ENCODE peak calls at places on chromosome 11, in four cellular contexts. I is K562, R is HepG2, P is GM12878. L is an unnamed sample.

GRCh38 chr11:104876838-104877500 is 21.3 kb downstream of the CASP12 start:
- DNase-seq in R (no peak), I (no peak), P (no peak), L (no peak)

GRCh38 chr11:12019337-12019736 is 10.9 kb upstream of the DKK3 start:
- DNase-seq in I (no peak), P (no peak), R (peak; percentile 62), L (no peak)

GRCh38 chr11:119572481-119573424 is 149.8 kb upstream of the THY1 start:
- DNase-seq in I (no peak), R (no peak), P (no peak), L (peak; percentile 36)

GRCh38 chr11:75429902-75430691 is 2.9 kb downstream of the KLHL35 start:
- DNase-seq in P (no peak), R (no peak), I (no peak), L (peak; percentile 62)

GRCh38 chr11:64023731-64024710 is 11.7 kb upstream of the FLRT1 start:
- DNase-seq in P (no peak), R (no peak), I (no peak), L (no peak)

GRCh38 chr11:3051435-3052108 is 5.7 kb downstream of the CARS1 start:
- DNase-seq in R (no peak), I (peak; percentile 47), P (no peak), L (no peak)

GRCh38 chr11:66718320-66718971 is 10.6 kb downstream of the SPTBN2 start:
- DNase-seq in P (no peak), R (peak; percentile 39), I (no peak), L (peak; percentile 52)

GRCh38 chr11:1197886-1198765 is 24.7 kb upstream of the MUC5B start:
- DNase-seq in P (no peak), I (peak; percentile 2), R (no peak), L (peak; percentile 47)

GRCh38 chr11:1168721-1169161 is 11.0 kb downstream of the MUC5AC start:
- DNase-seq in I (no peak), P (no peak), R (no peak), L (no peak)

GRCh38 chr11:33172996-33173395 is 11.7 kb upstream of the CSTF3 start:
- DNase-seq in I (no peak), P (no peak), R (peak; percentile 32), L (no peak)

GRCh38 chr11:130001491-130002351 is 914 bp downstream of the PRDM10 start:
- DNase-seq in I (peak; percentile 44), P (no peak), R (peak; percentile 28), L (peak; percentile 38)

GRCh38 chr11:61746654-61747388 is 5.6 kb upstream of the MYRF start:
- DNase-seq in P (no peak), R (no peak), I (no peak), L (no peak)

GRCh38 chr11:85939099-85940015 is 84.2 kb downstream of the CCDC83 start:
- DNase-seq in P (no peak), I (peak; percentile 18), R (no peak), L (no peak)

GRCh38 chr11:125425601-125426000 is 70.5 kb downstream of the FEZ1 start:
- DNase-seq in I (no peak), P (no peak), R (no peak), L (no peak)

GRCh38 chr11:13468750-13469149 is 5.7 kb upstream of the BTBD10 start:
- DNase-seq in I (no peak), R (peak; percentile 15), P (no peak), L (no peak)

GRCh38 chr11:82771781-82772180 is 38.1 kb upstream of the FAM181B start:
- DNase-seq in I (no peak), P (no peak), R (no peak), L (no peak)

GRCh38 chr11:114307524-114308203 is 11.5 kb downstream of the NNMT start:
- DNase-seq in R (peak; percentile 23), P (no peak), I (peak; percentile 32), L (no peak)

GRCh38 chr11:117851091-117851490 is 25.4 kb downstream of the FXYD6 start:
- DNase-seq in P (no peak), I (no peak), R (no peak), L (no peak)

GRCh38 chr11:67369801-67370284 is 3.6 kb downstream of the CLCF1 start:
- DNase-seq in I (no peak), R (no peak), P (no peak), L (no peak)

GRCh38 chr11:9060700-9061111 is 30.7 kb downstream of the SCUBE2 start:
- DNase-seq in R (peak; percentile 23), I (peak; percentile 38), P (peak; percentile 97), L (peak; percentile 41)

GRCh38 chr11:34523053-34523452 is 9.5 kb upstream of the ELF5 start:
- DNase-seq in R (no peak), I (no peak), P (no peak), L (no peak)
- TF ChIP-seq TCF7 in R (no peak), I (no peak), P (no peak), L (no peak)

DNA sequence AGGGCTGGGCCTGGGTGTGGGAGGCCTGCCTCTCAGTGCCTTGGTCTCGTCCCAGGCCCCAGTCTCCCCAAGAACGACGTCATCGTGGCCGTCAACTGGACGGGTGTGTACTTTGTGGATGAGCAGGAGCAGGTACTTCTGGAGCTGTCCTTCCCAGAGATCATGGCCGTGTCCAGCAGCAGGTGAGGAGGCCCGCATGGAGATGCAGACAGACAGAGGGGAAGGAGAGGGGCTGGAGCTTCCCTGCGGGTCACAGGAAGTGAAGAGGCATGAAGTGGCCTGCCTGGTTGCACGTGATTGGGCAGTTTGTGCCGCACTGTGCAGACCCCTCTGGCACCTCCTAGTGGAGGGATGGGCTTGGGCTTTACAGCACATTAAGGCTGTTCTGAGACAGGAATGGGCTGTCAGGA is 70.4 kb downstream of the MYO7A start:
- DNase-seq in R (peak; percentile 41), P (no peak), I (peak; percentile 84), L (peak; percentile 82)
- TF ChIP-seq TCF7 in R (no peak), P (no peak), I (no peak), L (no peak)

GRCh38 chr11:74316772-74317505 is 5.5 kb upstream of the P4HA3 start:
- DNase-seq in I (no peak), R (no peak), P (no peak), L (no peak)
- TF ChIP-seq TCF7 in I (no peak), R (no peak), P (no peak), L (no peak)

GRCh38 chr11:47410404-47411264 is 2.2 kb downstream of the SLC39A13 start:
- DNase-seq in R (no peak), P (no peak), I (no peak), L (no peak)
- TF ChIP-seq TCF7 in R (no peak), P (no peak), I (no peak), L (no peak)

DNA sequence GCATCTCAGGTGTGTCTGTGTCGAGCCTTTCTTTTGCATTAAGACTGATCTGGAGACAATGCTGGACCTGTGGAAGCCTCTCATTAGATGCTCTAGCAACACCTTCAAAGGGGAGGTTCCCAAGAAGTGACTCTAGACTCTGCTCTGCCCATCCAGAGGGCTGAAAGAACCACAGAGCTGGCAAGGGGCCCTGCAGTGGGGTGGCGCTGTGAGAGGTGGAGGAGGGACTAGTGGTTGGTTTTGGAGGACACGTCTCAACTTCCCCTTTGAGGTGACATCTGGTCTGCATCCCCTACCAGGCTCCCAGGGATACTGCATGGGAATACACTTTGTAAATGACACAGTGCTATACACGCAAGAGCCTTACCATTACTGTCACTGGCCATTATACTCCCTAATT is 34.2 kb upstream of the SYT13 start:
- DNase-seq in R (no peak), P (no peak), I (no peak), L (no peak)
- TF ChIP-seq TCF7 in R (no peak), P (no peak), I (no peak), L (no peak)

GRCh38 chr11:111378773-111379499 is at the start of gene POU2AF1:
- DNase-seq in I (no peak), P (peak; percentile 82), R (no peak), L (peak; percentile 45)

GRCh38 chr11:111373590-111373989 is 5.5 kb downstream of the POU2AF1 start:
- DNase-seq in P (no peak), R (no peak), I (no peak), L (no peak)

GRCh38 chr11:111379500-111380136 is 543 bp upstream of the POU2AF1 start:
- DNase-seq in P (no peak), I (no peak), R (no peak), L (no peak)

GRCh38 chr11:111378185-111378772 is 796 bp downstream of the POU2AF1 start:
- DNase-seq in P (no peak), R (no peak), I (no peak), L (no peak)

GRCh38 chr11:111376453-111376871 is 2.6 kb downstream of the POU2AF1 start:
- DNase-seq in I (no peak), P (no peak), R (no peak), L (no peak)
- TF ChIP-seq TCF7 in I (no peak), P (no peak), R (no peak), L (no peak)

L was measured in WTC11.